ENCODE peak calls at places on chromosomes 12 and 14, in four cellular contexts. L is PC-3, I is OCI-LY7, X is GM23338. V is an unnamed sample.

GRCh38 chr12:94571556-94571955 is 78.8 kb downstream of the TMCC3 start:
- DNase-seq in L (peak; percentile 96), X (no peak), I (no peak), V (peak; percentile 19)

GRCh38 chr12:106631797-106632196 is 49.0 kb downstream of the RFX4 start:
- DNase-seq in I (no peak), X (no peak), L (no peak), V (no peak)

GRCh38 chr14:94192534-94192933 is 18.4 kb downstream of the PPP4R4 start:
- DNase-seq in X (no peak), I (no peak), L (no peak), V (no peak)

GRCh38 chr12:104866286-104866685 is 91.8 kb downstream of the SLC41A2 start:
- DNase-seq in X (no peak), L (no peak), I (no peak), V (no peak)

GRCh38 chr12:68185598-68185997 is 26.1 kb upstream of the IFNG start:
- DNase-seq in X (no peak), L (no peak), I (peak; percentile 13), V (no peak)

GRCh38 chr14:93337143-93337753 is 4.4 kb upstream of the BTBD7 start:
- DNase-seq in X (peak; percentile 51), L (no peak), I (peak; percentile 21), V (no peak)

GRCh38 chr14:94394594-94395305 is 6.3 kb upstream of the SERPINA1 start:
- DNase-seq in I (no peak), X (no peak), L (no peak), V (no peak)

GRCh38 chr14:64806202-64806861 is 73.4 kb downstream of the SPTB start:
- DNase-seq in L (peak; percentile 99), X (no peak), I (no peak), V (no peak)

GRCh38 chr14:103271189-103271588 is 62.8 kb upstream of the EIF5 start:
- DNase-seq in L (no peak), I (no peak), X (no peak), V (no peak)

GRCh38 chr12:130104596-130105253 is 57.5 kb upstream of the FZD10 start:
- DNase-seq in L (no peak), X (peak; percentile 19), I (no peak), V (no peak)

GRCh38 chr14:22026527-22026926 is 352.9 kb upstream of the OR4E1 start:
- DNase-seq in I (no peak), L (peak; percentile 19), X (no peak), V (no peak)

GRCh38 chr12:50971946-50972345 is 19.6 kb downstream of the HIGD1C start:
- DNase-seq in L (no peak), X (no peak), I (no peak), V (no peak)

GRCh38 chr12:2301531-2302461 is 249.0 kb downstream of the CACNA1C start:
- DNase-seq in I (no peak), L (no peak), X (no peak), V (no peak)

GRCh38 chr12:12872934-12873275 is 18.5 kb upstream of the GPRC5A start:
- DNase-seq in L (peak; percentile 81), X (no peak), I (no peak), V (peak; percentile 84)

GRCh38 chr14:50530794-50531193 is 1.6 kb downstream of the MAP4K5 start:
- DNase-seq in L (peak; percentile 26), X (no peak), I (peak; percentile 10), V (no peak)

GRCh38 chr12:4579305-4580097 is 17.5 kb downstream of the DYRK4 start:
- DNase-seq in I (peak; percentile 72), X (peak; percentile 63), L (peak; percentile 5), V (no peak)

GRCh38 chr12:52337054-52337453 is 15.9 kb upstream of the KRT83 start:
- DNase-seq in L (peak; percentile 16), X (no peak), I (no peak), V (no peak)

GRCh38 chr14:74647834-74648361 is 35.9 kb upstream of the LTBP2 start:
- DNase-seq in I (no peak), X (no peak), L (no peak), V (no peak)

GRCh38 chr14:72451081-72451972 is 442.6 kb downstream of the DPF3 start:
- DNase-seq in L (no peak), I (no peak), X (no peak), V (no peak)

GRCh38 chr14:51962678-51963077 is 26.7 kb upstream of the RTRAF start:
- DNase-seq in L (no peak), X (peak; percentile 19), I (no peak), V (no peak)

GRCh38 chr12:3077572-3078081 is 448 bp downstream of the TSPAN9 start:
- DNase-seq in X (peak; percentile 42), I (no peak), L (no peak), V (no peak)

GRCh38 chr14:24954697-24955037 is 95.3 kb downstream of the STXBP6 start:
- DNase-seq in I (no peak), X (no peak), L (no peak), V (no peak)

GRCh38 chr14:57879516-57879915 is 13.6 kb upstream of the SLC35F4 start:
- DNase-seq in I (no peak), L (no peak), X (no peak), V (no peak)

GRCh38 chr12:42673535-42673934 is 84.0 kb upstream of the PRICKLE1 start:
- DNase-seq in X (no peak), I (no peak), L (no peak), V (no peak)

GRCh38 chr12:92989715-92990484 is 60.8 kb upstream of the EEA1 start:
- DNase-seq in X (no peak), I (no peak), L (no peak), V (no peak)
- TF ChIP-seq CTCF in X (no peak), I (no peak), L (no peak), V (no peak)

GRCh38 chr12:57241556-57242310 is 9.3 kb downstream of the STAC3 start:
- DNase-seq in I (peak; percentile 53), L (no peak), X (peak; percentile 20), V (no peak)

GRCh38 chr12:57243521-57244305 is 7.3 kb downstream of the STAC3 start:
- DNase-seq in L (peak; percentile 88), X (peak; percentile 95), I (peak; percentile 87), V (peak; percentile 74)

GRCh38 chr12:57242329-57242690 is 8.7 kb downstream of the STAC3 start:
- DNase-seq in I (peak; percentile 47), X (no peak), L (no peak), V (no peak)

GRCh38 chr12:57244306-57244696 is 6.7 kb downstream of the STAC3 start:
- DNase-seq in I (no peak), L (no peak), X (peak; percentile 33), V (no peak)

DNA sequence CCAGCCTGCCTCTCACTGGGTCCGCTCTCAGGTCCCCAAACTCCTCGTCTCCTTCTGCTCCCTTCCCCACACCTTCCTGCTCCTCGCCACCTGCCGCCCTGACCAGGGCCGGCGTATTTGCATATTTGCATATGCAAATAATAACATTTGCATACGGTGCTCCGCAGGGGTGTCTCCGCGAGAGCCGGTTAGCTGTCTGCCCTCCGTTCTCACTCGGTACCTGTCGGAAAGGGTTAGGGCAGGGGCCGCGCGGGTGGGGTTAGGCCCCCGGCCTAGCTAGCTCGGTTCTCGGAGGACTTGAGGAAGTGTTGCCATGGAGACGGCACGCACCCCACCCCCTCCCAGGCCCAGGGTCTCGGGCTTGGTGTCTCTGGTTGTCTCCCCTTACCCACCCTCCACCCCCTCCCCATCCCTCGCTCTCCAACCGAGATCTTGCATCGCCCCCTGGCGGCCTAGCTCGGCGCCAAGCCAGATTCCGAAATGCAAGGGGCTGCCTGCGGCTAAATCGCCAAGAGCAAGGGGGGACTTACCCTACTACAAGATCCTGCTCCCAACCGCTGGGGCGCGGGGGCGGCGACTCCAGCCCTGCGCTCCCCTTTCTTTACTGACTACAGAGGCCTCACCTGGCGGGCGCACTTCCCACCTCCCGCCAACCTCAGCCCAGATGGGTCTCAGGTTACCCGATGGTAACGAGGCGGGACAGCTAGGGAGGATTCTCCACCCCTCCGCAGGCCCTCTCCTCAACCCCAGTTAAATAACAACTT is 8.1 kb downstream of the STAC3 start:
- DNase-seq in X (peak; percentile 96), L (peak; percentile 68), I (peak; percentile 97), V (peak; percentile 56)
- TF ChIP-seq EZH2phosphoT487 in X (no peak), L (no peak), I (no peak), V (no peak)

GRCh38 chr12:109120557-109120956 is 4.2 kb downstream of the ACACB start:
- DNase-seq in X (no peak), L (no peak), I (peak; percentile 30), V (no peak)
- TF ChIP-seq CTCF in X (no peak), L (no peak), I (no peak), V (no peak)

GRCh38 chr14:100807496-100807895 is 18.4 kb upstream of the MEG3 start:
- DNase-seq in L (no peak), X (no peak), I (no peak), V (no peak)

GRCh38 chr14:100807979-100808734 is 17.8 kb upstream of the MEG3 start:
- DNase-seq in L (no peak), X (no peak), I (no peak), V (no peak)

GRCh38 chr14:100813291-100813690 is 12.6 kb upstream of the MEG3 start:
- DNase-seq in X (no peak), I (no peak), L (no peak), V (no peak)

GRCh38 chr14:100810861-100811461 is 15.0 kb upstream of the MEG3 start:
- DNase-seq in X (no peak), I (no peak), L (peak; percentile 3), V (no peak)

GRCh38 chr14:100810435-100810834 is 15.5 kb upstream of the MEG3 start:
- DNase-seq in I (no peak), L (no peak), X (no peak), V (no peak)
- TF ChIP-seq EZH2phosphoT487 in I (no peak), L (no peak), X (no peak), V (no peak)

GRCh38 chr12:132413931-132414588 is 75.9 kb upstream of the FBRSL1 start:
- DNase-seq in X (peak; percentile 67), L (peak; percentile 50), I (peak; percentile 20), V (no peak)
- TF ChIP-seq CTCF in X (peak; percentile 86), L (peak; percentile 88), I (peak; percentile 74), V (peak; percentile 81)